ENCODE peak calls at places on chromosomes 11 and 22, in six cellular contexts. P, V, O, S, F and Z are unnamed samples.

GRCh38 chr11:3747704-3748103 is 49.6 kb downstream of the NUP98 start:
- DNase-seq in O (no peak), S (no peak), P (no peak), V (no peak), F (no peak), Z (no peak)

GRCh38 chr11:123580557-123581275 is 73.7 kb downstream of the SCN3B start:
- DNase-seq in P (no peak), S (peak), O (no peak), V (peak), F (peak), Z (peak)

GRCh38 chr11:1153105-1153950 is 4.4 kb upstream of the MUC5AC start:
- DNase-seq in O (no peak), F (no peak), P (no peak), V (no peak), S (no peak), Z (no peak)

GRCh38 chr11:101996106-101996505 is 51.1 kb upstream of the CFAP300 start:
- DNase-seq in F (no peak), V (no peak), P (no peak), S (no peak), O (no peak), Z (no peak)

GRCh38 chr11:7585816-7586215 is 72.0 kb downstream of the PPFIBP2 start:
- DNase-seq in P (no peak), S (no peak), O (no peak), V (no peak), F (no peak), Z (no peak)

GRCh38 chr22:26979294-26979693 is 321.9 kb downstream of the MIAT start:
- DNase-seq in O (no peak), P (no peak), V (no peak), S (no peak), F (no peak), Z (peak)

GRCh38 chr11:74953448-74953847 is 4.4 kb downstream of the SPCS2 start:
- DNase-seq in V (no peak), P (no peak), S (no peak), F (no peak), O (no peak), Z (no peak)

GRCh38 chr11:115939726-115940421 is 435.7 kb upstream of the CADM1 start:
- DNase-seq in O (no peak), V (no peak), F (no peak), S (no peak), P (no peak), Z (no peak)

GRCh38 chr11:77473001-77473800 is 693 bp downstream of the PAK1 start:
- DNase-seq in P (peak), S (peak), V (peak), F (peak), O (no peak), Z (peak)

GRCh38 chr11:77139201-77139600 is 11.2 kb downstream of the MYO7A start:
- DNase-seq in S (no peak), P (no peak), O (no peak), V (no peak), F (no peak), Z (no peak)

GRCh38 chr22:29031236-29031982 is 30.2 kb downstream of the C22orf31 start:
- DNase-seq in V (peak), F (no peak), P (peak), S (no peak), O (no peak), Z (peak)

GRCh38 chr11:125381499-125381898 is 114.6 kb downstream of the FEZ1 start:
- DNase-seq in V (no peak), F (peak), P (no peak), S (no peak), O (no peak), Z (no peak)

GRCh38 chr22:47191630-47192105 is 429.2 kb downstream of the TBC1D22A start:
- DNase-seq in S (no peak), F (no peak), V (no peak), P (no peak), O (no peak), Z (no peak)

DNA sequence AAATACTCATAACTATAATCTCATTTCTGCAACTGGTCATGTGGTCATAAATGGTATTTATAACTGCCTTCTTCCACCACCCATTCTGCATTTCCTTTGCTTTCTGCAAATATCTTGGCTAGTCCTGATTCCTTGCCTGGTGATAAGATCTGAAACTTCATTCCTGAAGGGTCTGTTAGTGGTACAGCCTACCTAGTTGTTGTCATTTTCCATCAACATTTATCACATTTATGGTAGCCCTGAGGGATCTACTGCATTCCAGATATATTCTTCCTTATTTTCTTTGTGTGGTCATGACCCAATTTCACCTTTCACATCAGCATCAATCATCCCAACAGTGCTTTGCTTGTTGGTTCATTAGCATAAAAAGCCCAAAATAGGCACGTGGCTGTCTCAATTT is 50.1 kb downstream of the DDX6 start:
- DNase-seq in F (no peak), V (no peak), S (no peak), O (no peak), P (no peak), Z (no peak)
- TF ChIP-seq POLR2AphosphoS5 in F (no peak), V (no peak), S (no peak), O (no peak), P (no peak), Z (no peak)

GRCh38 chr22:37763012-37763411 is 44.7 kb upstream of the GCAT start:
- DNase-seq in V (no peak), F (no peak), S (no peak), P (no peak), O (no peak), Z (no peak)
- TF ChIP-seq POLR2AphosphoS5 in V (no peak), F (no peak), S (no peak), P (no peak), O (no peak), Z (no peak)

DNA sequence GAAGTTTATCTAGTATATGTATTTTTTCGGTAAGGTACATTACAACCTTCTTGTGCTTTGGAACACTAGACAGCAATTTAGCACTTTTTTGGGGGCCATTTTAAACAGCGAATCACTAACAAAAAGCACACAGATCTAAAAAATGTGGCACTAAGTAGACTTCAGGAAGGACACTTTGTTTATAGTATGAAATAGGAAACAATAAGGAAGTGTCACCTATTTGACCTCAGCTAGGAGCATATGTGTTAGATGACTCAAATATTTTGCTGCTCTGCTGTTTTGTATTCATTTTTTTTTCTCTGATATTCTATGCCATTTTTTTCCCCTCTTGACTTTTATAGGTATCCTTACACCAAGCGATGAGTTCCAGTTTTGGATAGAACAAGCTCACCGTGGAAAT is 5.6 kb downstream of the DYNC2H1 start:
- DNase-seq in P (no peak), V (no peak), F (no peak), S (no peak), O (no peak), Z (no peak)
- TF ChIP-seq POLR2AphosphoS5 in P (no peak), V (no peak), F (no peak), S (no peak), O (no peak), Z (no peak)

GRCh38 chr11:64741393-64742086 is 2.4 kb downstream of the RASGRP2 start:
- DNase-seq in V (no peak), S (no peak), F (peak), P (no peak), O (no peak), Z (peak)

GRCh38 chr11:64744544-64745218 is 739 bp upstream of the RASGRP2 start:
- DNase-seq in S (no peak), O (no peak), V (peak), P (no peak), F (peak), Z (no peak)

GRCh38 chr11:64743591-64744543 is at the start of gene RASGRP2:
- DNase-seq in V (peak), F (peak), O (no peak), P (peak), S (no peak), Z (peak)

GRCh38 chr11:64742087-64742939 is 1.6 kb downstream of the RASGRP2 start:
- DNase-seq in F (peak), S (no peak), O (no peak), P (no peak), V (peak), Z (peak)

DNA sequence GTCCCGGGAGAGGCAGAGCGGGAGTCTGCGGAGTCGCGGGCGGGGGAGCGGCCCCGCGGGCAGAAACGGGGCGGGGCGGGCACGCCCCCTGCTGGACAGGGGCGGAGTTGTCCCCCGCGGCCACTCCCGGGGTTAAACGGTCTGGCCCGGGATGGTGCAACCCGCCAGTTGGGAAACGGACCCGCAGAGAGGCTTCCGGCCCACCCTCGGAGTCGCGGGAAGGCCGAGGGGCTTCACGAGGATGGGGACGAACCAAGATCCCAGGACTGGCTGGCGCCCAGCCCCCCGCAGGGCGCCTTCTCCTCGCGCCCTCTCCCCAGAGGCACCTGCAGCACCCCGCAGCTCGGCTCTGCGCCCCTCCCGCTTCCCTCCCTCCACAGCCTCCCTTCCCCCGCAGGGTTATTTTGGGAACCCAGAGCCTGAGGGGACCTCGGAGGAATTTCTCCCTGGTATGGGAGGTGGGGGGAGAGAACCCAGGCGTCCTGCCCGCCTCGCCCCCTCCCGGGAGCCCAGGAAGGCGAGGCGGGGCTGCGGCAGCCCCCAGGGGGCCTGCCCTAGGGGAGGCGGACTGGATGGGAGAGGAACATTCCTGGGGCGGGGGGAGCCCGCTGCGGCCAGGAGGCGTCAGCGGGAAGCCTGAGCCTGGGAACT is 877 bp downstream of the RASGRP2 start:
- DNase-seq in F (peak), V (peak), P (peak), O (no peak), S (peak), Z (peak)
- TF ChIP-seq POLR2AphosphoS5 in F (peak), V (no peak), P (peak), O (peak), S (no peak), Z (peak)

GRCh38 chr11:34128824-34129223 is 23.4 kb downstream of the NAT10 start:
- DNase-seq in F (no peak), S (no peak), O (no peak), P (no peak), V (no peak), Z (no peak)

GRCh38 chr11:34126959-34127848 is 21.8 kb downstream of the NAT10 start:
- DNase-seq in F (no peak), P (no peak), V (no peak), O (no peak), S (no peak), Z (no peak)

DNA sequence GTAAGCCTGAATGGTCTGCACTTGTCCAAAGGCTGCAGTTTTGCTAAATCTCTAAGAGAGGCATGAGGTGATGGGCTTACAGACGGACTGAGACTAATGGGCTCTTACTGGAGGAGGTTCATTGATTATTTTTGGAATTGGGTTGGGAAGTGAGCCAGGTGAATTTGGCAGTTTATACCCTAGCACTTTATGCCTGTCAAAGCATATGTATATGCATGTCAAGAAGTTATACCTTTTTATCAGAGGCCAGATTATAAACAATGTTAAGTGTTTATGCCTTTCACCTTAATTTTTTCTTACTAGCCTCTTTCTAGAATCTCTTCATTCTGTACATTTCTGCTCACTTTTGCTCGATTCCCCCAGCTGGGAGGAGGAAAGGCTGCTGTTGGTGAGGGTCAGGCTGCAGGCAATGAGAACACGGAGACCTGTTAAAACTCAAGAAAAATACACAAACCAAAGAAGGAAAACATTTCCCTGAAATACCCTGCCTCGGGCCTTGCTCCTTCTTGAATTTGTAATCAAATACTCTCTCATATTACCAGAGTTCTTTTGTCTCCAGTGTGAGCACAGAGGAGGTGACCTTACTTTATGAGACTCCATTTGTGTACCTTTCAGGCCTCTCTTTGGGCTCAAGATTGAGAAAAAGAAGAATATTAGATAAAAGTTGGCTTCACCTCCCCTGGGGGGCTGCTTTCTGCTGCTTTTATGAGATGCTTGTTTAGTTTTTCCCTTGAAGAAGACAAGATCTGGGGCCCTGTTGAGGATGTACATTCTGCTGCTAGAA is 19.6 kb downstream of the NAT10 start:
- DNase-seq in S (no peak), F (no peak), P (no peak), V (no peak), O (peak), Z (no peak)
- TF ChIP-seq POLR2AphosphoS5 in S (no peak), F (no peak), P (no peak), V (no peak), O (no peak), Z (no peak)

GRCh38 chr11:131108780-131109179 is 192.5 kb upstream of the SNX19 start:
- DNase-seq in V (no peak), O (no peak), P (no peak), S (no peak), F (no peak), Z (no peak)
- TF ChIP-seq POLR2AphosphoS5 in V (no peak), O (no peak), P (no peak), S (no peak), F (no peak), Z (no peak)

GRCh38 chr11:61815790-61816735 is 740 bp downstream of the FADS1 start:
- DNase-seq in S (peak), O (no peak), V (peak), P (peak), F (peak), Z (peak)

GRCh38 chr11:61814242-61814957 is 2.4 kb downstream of the FADS1 start:
- DNase-seq in V (no peak), P (no peak), O (no peak), S (no peak), F (no peak), Z (peak)

GRCh38 chr11:61812736-61813411 is 3.9 kb downstream of the FADS1 start:
- DNase-seq in P (no peak), O (no peak), F (peak), V (no peak), S (no peak), Z (no peak)

GRCh38 chr11:61816736-61817455 is at the start of gene FADS1:
- DNase-seq in P (peak), S (peak), F (peak), V (peak), O (no peak), Z (peak)

GRCh38 chr11:61814958-61815789 is 1.6 kb downstream of the FADS1 start:
- DNase-seq in V (peak), F (peak), O (no peak), P (peak), S (peak), Z (peak)
- TF ChIP-seq POLR2AphosphoS5 in V (peak), F (peak), O (peak), P (peak), S (no peak), Z (peak)

GRCh38 chr22:36435516-36436415 is 45.7 kb downstream of the TXN2 start:
- DNase-seq in O (no peak), P (no peak), V (no peak), F (peak), S (peak), Z (peak)
- TF ChIP-seq POLR2AphosphoS5 in O (no peak), P (no peak), V (no peak), F (peak), S (no peak), Z (no peak)